ENCODE peak calls at places on chromosomes 16 and 17, in eight cellular contexts. One of them, this sample, is unnamed.

GRCh38 chr16:24135624-24136296 is 120.4 kb upstream of the CACNG3 start:
- DNase-seq in stimulated activated CD4-positive, alpha-beta T cell treated with anti-CD3 and anti-CD28 coated beads, Interleukin-15, amount 100 ng/mL, for 1 hour: no peak
- DNase-seq in fibroblast of the conjunctiva: no peak
- DNase-seq in H4: no peak
- DNase-seq in ureter: no peak
- DNase-seq in NCI-H2081: no peak
- DNase-seq in nephron progenitor cell: no peak
- DNase-seq in cardiac muscle cell: no peak
- DNase-seq in this sample: peak

GRCh38 chr16:68406458-68407041 is 41.8 kb downstream of the SMPD3 start:
- DNase-seq in NCI-H2081: peak
- DNase-seq in ureter: no peak
- DNase-seq in stimulated activated CD4-positive, alpha-beta T cell treated with anti-CD3 and anti-CD28 coated beads, Interleukin-15, amount 100 ng/mL, for 1 hour: no peak
- DNase-seq in H4: no peak
- DNase-seq in cardiac muscle cell: no peak
- DNase-seq in fibroblast of the conjunctiva: no peak
- DNase-seq in nephron progenitor cell: no peak
- DNase-seq in this sample: no peak

GRCh38 chr17:58710948-58711552 is 18.6 kb downstream of the RAD51C start:
- DNase-seq in stimulated activated CD4-positive, alpha-beta T cell treated with anti-CD3 and anti-CD28 coated beads, Interleukin-15, amount 100 ng/mL, for 1 hour: no peak
- DNase-seq in nephron progenitor cell: peak
- DNase-seq in ureter: no peak
- DNase-seq in H4: peak
- DNase-seq in cardiac muscle cell: peak
- DNase-seq in NCI-H2081: peak
- DNase-seq in fibroblast of the conjunctiva: peak
- DNase-seq in this sample: peak

GRCh38 chr16:66364117-66364958 is 2.2 kb upstream of the CDH5 start:
- DNase-seq in fibroblast of the conjunctiva: peak
- DNase-seq in cardiac muscle cell: no peak
- DNase-seq in H4: no peak
- DNase-seq in nephron progenitor cell: peak
- DNase-seq in stimulated activated CD4-positive, alpha-beta T cell treated with anti-CD3 and anti-CD28 coated beads, Interleukin-15, amount 100 ng/mL, for 1 hour: no peak
- DNase-seq in ureter: peak
- DNase-seq in NCI-H2081: no peak
- DNase-seq in this sample: no peak

GRCh38 chr16:3112058-3112880 is at the start of gene ZNF205:
- DNase-seq in stimulated activated CD4-positive, alpha-beta T cell treated with anti-CD3 and anti-CD28 coated beads, Interleukin-15, amount 100 ng/mL, for 1 hour: no peak
- DNase-seq in H4: peak
- DNase-seq in NCI-H2081: peak
- DNase-seq in ureter: peak
- DNase-seq in cardiac muscle cell: peak
- DNase-seq in nephron progenitor cell: peak
- DNase-seq in fibroblast of the conjunctiva: no peak
- DNase-seq in this sample: no peak

GRCh38 chr17:66652840-66653507 is 181.9 kb upstream of the CACNG5 start:
- DNase-seq in stimulated activated CD4-positive, alpha-beta T cell treated with anti-CD3 and anti-CD28 coated beads, Interleukin-15, amount 100 ng/mL, for 1 hour: no peak
- DNase-seq in cardiac muscle cell: no peak
- DNase-seq in ureter: no peak
- DNase-seq in fibroblast of the conjunctiva: no peak
- DNase-seq in NCI-H2081: no peak
- DNase-seq in nephron progenitor cell: no peak
- DNase-seq in H4: no peak
- DNase-seq in this sample: no peak

GRCh38 chr17:11986939-11987329 is 10.3 kb downstream of the ZNF18 start:
- DNase-seq in stimulated activated CD4-positive, alpha-beta T cell treated with anti-CD3 and anti-CD28 coated beads, Interleukin-15, amount 100 ng/mL, for 1 hour: no peak
- DNase-seq in cardiac muscle cell: peak
- DNase-seq in fibroblast of the conjunctiva: peak
- DNase-seq in ureter: no peak
- DNase-seq in H4: peak
- DNase-seq in NCI-H2081: peak
- DNase-seq in nephron progenitor cell: peak
- DNase-seq in this sample: peak

GRCh38 chr17:41539979-41540701 is 12.0 kb upstream of the KRT19 start:
- DNase-seq in nephron progenitor cell: no peak
- DNase-seq in fibroblast of the conjunctiva: no peak
- DNase-seq in ureter: no peak
- DNase-seq in stimulated activated CD4-positive, alpha-beta T cell treated with anti-CD3 and anti-CD28 coated beads, Interleukin-15, amount 100 ng/mL, for 1 hour: no peak
- DNase-seq in cardiac muscle cell: no peak
- DNase-seq in H4: no peak
- DNase-seq in NCI-H2081: peak
- DNase-seq in this sample: no peak

GRCh38 chr17:7429722-7430121 is 1.1 kb downstream of the SPEM3 start:
- DNase-seq in cardiac muscle cell: no peak
- DNase-seq in H4: no peak
- DNase-seq in fibroblast of the conjunctiva: no peak
- DNase-seq in nephron progenitor cell: no peak
- DNase-seq in ureter: no peak
- DNase-seq in NCI-H2081: no peak
- DNase-seq in stimulated activated CD4-positive, alpha-beta T cell treated with anti-CD3 and anti-CD28 coated beads, Interleukin-15, amount 100 ng/mL, for 1 hour: no peak
- DNase-seq in this sample: no peak